ENCODE peak calls at places on chromosomes 12 and 14, in nine cellular contexts. One of them, this sample, is unnamed.

GRCh38 chr12:105774037-105774436 is 364.7 kb downstream of the NUAK1 start:
- DNase-seq in stomach: no peak
- DNase-seq in CD8-positive, alpha-beta memory T cell: no peak
- DNase-seq in CD8-positive, alpha-beta T cell: no peak
- DNase-seq in mammary epithelial cell: no peak
- DNase-seq in tibial nerve: no peak
- DNase-seq in ovary: no peak
- DNase-seq in uterus: no peak
- DNase-seq in substantia nigra: no peak
- DNase-seq in this sample: no peak

GRCh38 chr12:42190376-42190775 is 45.7 kb upstream of the GXYLT1 start:
- DNase-seq in substantia nigra: no peak
- DNase-seq in tibial nerve: no peak
- DNase-seq in stomach: no peak
- DNase-seq in CD8-positive, alpha-beta memory T cell: no peak
- DNase-seq in uterus: no peak
- DNase-seq in ovary: no peak
- DNase-seq in mammary epithelial cell: no peak
- DNase-seq in CD8-positive, alpha-beta T cell: no peak
- DNase-seq in this sample: no peak

GRCh38 chr12:3115078-3115477 is 37.9 kb downstream of the TSPAN9 start:
- DNase-seq in tibial nerve: no peak
- DNase-seq in uterus: no peak
- DNase-seq in CD8-positive, alpha-beta memory T cell: no peak
- DNase-seq in stomach: no peak
- DNase-seq in CD8-positive, alpha-beta T cell: no peak
- DNase-seq in ovary: no peak
- DNase-seq in substantia nigra: no peak
- DNase-seq in mammary epithelial cell: no peak
- DNase-seq in this sample: no peak

GRCh38 chr12:132941336-132941954 is 14.7 kb downstream of the ZNF605 start:
- DNase-seq in mammary epithelial cell: no peak
- DNase-seq in substantia nigra: no peak
- DNase-seq in CD8-positive, alpha-beta memory T cell: no peak
- DNase-seq in CD8-positive, alpha-beta T cell: no peak
- DNase-seq in ovary: no peak
- DNase-seq in stomach: no peak
- DNase-seq in tibial nerve: no peak
- DNase-seq in uterus: no peak
- DNase-seq in this sample: no peak

GRCh38 chr12:75809745-75810144 is 221.8 kb downstream of the PHLDA1 start:
- DNase-seq in tibial nerve: no peak
- DNase-seq in CD8-positive, alpha-beta T cell: no peak
- DNase-seq in uterus: no peak
- DNase-seq in ovary: no peak
- DNase-seq in stomach: no peak
- DNase-seq in mammary epithelial cell: no peak
- DNase-seq in CD8-positive, alpha-beta memory T cell: no peak
- DNase-seq in substantia nigra: no peak
- DNase-seq in this sample: no peak

GRCh38 chr12:13887774-13888388 is 93.5 kb downstream of the GRIN2B start:
- DNase-seq in mammary epithelial cell: no peak
- DNase-seq in uterus: no peak
- DNase-seq in CD8-positive, alpha-beta memory T cell: no peak
- DNase-seq in tibial nerve: no peak
- DNase-seq in substantia nigra: no peak
- DNase-seq in stomach: no peak
- DNase-seq in ovary: no peak
- DNase-seq in CD8-positive, alpha-beta T cell: no peak
- DNase-seq in this sample: no peak

GRCh38 chr12:41476499-41476898 is 288.4 kb downstream of the PDZRN4 start:
- DNase-seq in uterus: no peak
- DNase-seq in CD8-positive, alpha-beta memory T cell: no peak
- DNase-seq in tibial nerve: no peak
- DNase-seq in ovary: no peak
- DNase-seq in substantia nigra: no peak
- DNase-seq in stomach: no peak
- DNase-seq in mammary epithelial cell: no peak
- DNase-seq in CD8-positive, alpha-beta T cell: no peak
- DNase-seq in this sample: no peak

GRCh38 chr12:106960443-106960842 is 4.7 kb downstream of the TMEM263 start:
- DNase-seq in substantia nigra: no peak
- DNase-seq in tibial nerve: no peak
- DNase-seq in CD8-positive, alpha-beta memory T cell: no peak
- DNase-seq in CD8-positive, alpha-beta T cell: no peak
- DNase-seq in ovary: no peak
- DNase-seq in stomach: no peak
- DNase-seq in mammary epithelial cell: no peak
- DNase-seq in uterus: no peak
- DNase-seq in this sample: no peak

GRCh38 chr14:83594874-83595273 is 1935.1 kb upstream of the FLRT2 start:
- DNase-seq in uterus: no peak
- DNase-seq in CD8-positive, alpha-beta memory T cell: no peak
- DNase-seq in mammary epithelial cell: no peak
- DNase-seq in CD8-positive, alpha-beta T cell: no peak
- DNase-seq in tibial nerve: no peak
- DNase-seq in ovary: no peak
- DNase-seq in substantia nigra: no peak
- DNase-seq in stomach: no peak
- DNase-seq in this sample: no peak

GRCh38 chr14:30541318-30541717 is 17.6 kb upstream of the G2E3 start:
- DNase-seq in substantia nigra: no peak
- DNase-seq in uterus: no peak
- DNase-seq in stomach: no peak
- DNase-seq in CD8-positive, alpha-beta T cell: no peak
- DNase-seq in tibial nerve: no peak
- DNase-seq in mammary epithelial cell: peak
- DNase-seq in ovary: no peak
- DNase-seq in CD8-positive, alpha-beta memory T cell: no peak
- DNase-seq in this sample: no peak

GRCh38 chr12:9806714-9807113 is 20.6 kb upstream of the KLRF1 start:
- DNase-seq in uterus: no peak
- DNase-seq in CD8-positive, alpha-beta T cell: no peak
- DNase-seq in CD8-positive, alpha-beta memory T cell: no peak
- DNase-seq in substantia nigra: no peak
- DNase-seq in ovary: no peak
- DNase-seq in tibial nerve: no peak
- DNase-seq in stomach: no peak
- DNase-seq in mammary epithelial cell: no peak
- DNase-seq in this sample: no peak

GRCh38 chr14:87492556-87492955 is 500.4 kb downstream of the GALC start:
- DNase-seq in ovary: no peak
- DNase-seq in mammary epithelial cell: no peak
- DNase-seq in CD8-positive, alpha-beta T cell: no peak
- DNase-seq in tibial nerve: no peak
- DNase-seq in substantia nigra: no peak
- DNase-seq in CD8-positive, alpha-beta memory T cell: no peak
- DNase-seq in stomach: no peak
- DNase-seq in uterus: no peak
- DNase-seq in this sample: no peak

GRCh38 chr14:22475381-22475780 is 113.6 kb downstream of the DAD1 start:
- DNase-seq in tibial nerve: no peak
- DNase-seq in CD8-positive, alpha-beta memory T cell: no peak
- DNase-seq in substantia nigra: no peak
- DNase-seq in ovary: no peak
- DNase-seq in uterus: no peak
- DNase-seq in mammary epithelial cell: no peak
- DNase-seq in stomach: no peak
- DNase-seq in CD8-positive, alpha-beta T cell: no peak
- DNase-seq in this sample: no peak

GRCh38 chr14:99578541-99579044 is 25.4 kb downstream of the CCDC85C start:
- DNase-seq in tibial nerve: no peak
- DNase-seq in CD8-positive, alpha-beta memory T cell: no peak
- DNase-seq in mammary epithelial cell: no peak
- DNase-seq in substantia nigra: no peak
- DNase-seq in ovary: no peak
- DNase-seq in stomach: no peak
- DNase-seq in uterus: peak
- DNase-seq in CD8-positive, alpha-beta T cell: no peak
- DNase-seq in this sample: no peak

GRCh38 chr12:122981036-122981471 is 573 bp downstream of the ARL6IP4 start:
- DNase-seq in CD8-positive, alpha-beta memory T cell: no peak
- DNase-seq in uterus: no peak
- DNase-seq in stomach: no peak
- DNase-seq in tibial nerve: no peak
- DNase-seq in mammary epithelial cell: no peak
- DNase-seq in substantia nigra: no peak
- DNase-seq in ovary: no peak
- DNase-seq in CD8-positive, alpha-beta T cell: no peak
- DNase-seq in this sample: no peak

GRCh38 chr14:91125271-91125661 is 11.4 kb downstream of the DGLUCY start:
- DNase-seq in substantia nigra: no peak
- DNase-seq in ovary: no peak
- DNase-seq in tibial nerve: no peak
- DNase-seq in uterus: no peak
- DNase-seq in CD8-positive, alpha-beta memory T cell: no peak
- DNase-seq in CD8-positive, alpha-beta T cell: no peak
- DNase-seq in mammary epithelial cell: no peak
- DNase-seq in stomach: no peak
- DNase-seq in this sample: no peak

GRCh38 chr12:94231718-94232117 is 83.3 kb downstream of the PLXNC1 start:
- DNase-seq in stomach: no peak
- DNase-seq in substantia nigra: no peak
- DNase-seq in CD8-positive, alpha-beta memory T cell: no peak
- DNase-seq in tibial nerve: no peak
- DNase-seq in uterus: no peak
- DNase-seq in ovary: no peak
- DNase-seq in mammary epithelial cell: no peak
- DNase-seq in CD8-positive, alpha-beta T cell: no peak
- DNase-seq in this sample: no peak

GRCh38 chr12:104534162-104534856 is 77.6 kb downstream of the CHST11 start:
- DNase-seq in mammary epithelial cell: no peak
- DNase-seq in CD8-positive, alpha-beta memory T cell: no peak
- DNase-seq in tibial nerve: no peak
- DNase-seq in stomach: no peak
- DNase-seq in CD8-positive, alpha-beta T cell: no peak
- DNase-seq in ovary: no peak
- DNase-seq in uterus: no peak
- DNase-seq in substantia nigra: no peak
- DNase-seq in this sample: no peak

GRCh38 chr12:1360812-1361211 is 233.6 kb downstream of the FBXL14 start:
- DNase-seq in mammary epithelial cell: peak
- DNase-seq in CD8-positive, alpha-beta T cell: no peak
- DNase-seq in ovary: no peak
- DNase-seq in tibial nerve: no peak
- DNase-seq in CD8-positive, alpha-beta memory T cell: no peak
- DNase-seq in stomach: no peak
- DNase-seq in uterus: no peak
- DNase-seq in substantia nigra: no peak
- DNase-seq in this sample: no peak

GRCh38 chr14:103578401-103579075 is 15.8 kb downstream of the COA8 start:
- DNase-seq in ovary: no peak
- DNase-seq in stomach: no peak
- DNase-seq in tibial nerve: no peak
- DNase-seq in CD8-positive, alpha-beta memory T cell: no peak
- DNase-seq in substantia nigra: no peak
- DNase-seq in CD8-positive, alpha-beta T cell: no peak
- DNase-seq in mammary epithelial cell: no peak
- DNase-seq in uterus: no peak
- DNase-seq in this sample: no peak

DNA sequence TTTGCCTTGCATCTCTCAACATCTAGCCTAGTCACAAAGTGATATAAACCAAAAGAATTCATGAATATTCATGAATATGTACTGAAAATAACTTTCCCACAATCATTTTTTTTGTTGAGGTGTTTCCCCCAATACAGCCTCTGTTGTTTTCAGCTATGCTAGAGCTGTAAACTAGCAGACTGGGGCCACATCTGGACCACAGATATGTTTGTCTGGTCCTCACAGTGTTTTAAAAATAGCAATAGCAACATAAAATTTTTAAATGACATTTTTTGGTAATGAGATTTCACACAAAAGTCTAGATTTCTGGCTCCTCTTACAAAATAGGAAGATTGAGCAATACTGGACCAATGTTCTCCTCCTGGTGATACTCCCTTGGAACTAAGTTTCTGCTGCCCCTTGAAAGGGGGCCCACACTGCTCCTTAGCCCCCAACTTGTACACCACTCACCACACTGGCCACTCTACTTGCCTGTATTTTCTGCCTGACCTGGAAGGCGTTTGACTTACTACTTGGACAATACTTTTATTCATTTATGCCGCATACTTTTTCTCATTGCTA is 81.2 kb downstream of the BMP4 start:
- DNase-seq in uterus: peak
- DNase-seq in CD8-positive, alpha-beta memory T cell: no peak
- DNase-seq in CD8-positive, alpha-beta T cell: no peak
- DNase-seq in mammary epithelial cell: no peak
- DNase-seq in ovary: no peak
- DNase-seq in substantia nigra: no peak
- DNase-seq in tibial nerve: no peak
- DNase-seq in stomach: no peak
- DNase-seq in this sample: no peak
- H3K27ac ChIP-seq in uterus: peak
- H3K27ac ChIP-seq in CD8-positive, alpha-beta memory T cell: no peak
- H3K27ac ChIP-seq in CD8-positive, alpha-beta T cell: no peak
- H3K27ac ChIP-seq in mammary epithelial cell: no peak
- H3K27ac ChIP-seq in ovary: no peak
- H3K27ac ChIP-seq in substantia nigra: no peak
- H3K27ac ChIP-seq in tibial nerve: no peak
- H3K27ac ChIP-seq in stomach: no peak
- H3K27ac ChIP-seq in this sample: no peak

DNA sequence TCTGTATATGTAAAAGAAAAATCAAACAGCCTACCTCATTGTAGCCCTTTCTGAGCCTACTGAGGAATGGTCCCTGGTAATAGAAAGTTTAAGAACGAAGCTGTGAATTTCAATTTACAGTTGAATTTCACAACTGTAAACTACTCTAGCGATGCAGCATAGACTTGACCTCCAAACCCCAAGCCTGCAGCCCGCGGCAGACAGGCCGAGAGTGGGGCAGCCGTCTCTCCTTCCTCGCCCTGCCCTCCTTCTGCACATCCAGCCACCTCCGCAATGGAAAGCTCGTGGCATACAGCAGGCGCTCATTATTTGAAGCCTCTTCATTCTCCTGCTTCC is 15.3 kb downstream of the RNASE2 start:
- DNase-seq in CD8-positive, alpha-beta memory T cell: no peak
- DNase-seq in ovary: no peak
- DNase-seq in uterus: no peak
- DNase-seq in mammary epithelial cell: no peak
- DNase-seq in CD8-positive, alpha-beta T cell: no peak
- DNase-seq in tibial nerve: no peak
- DNase-seq in substantia nigra: no peak
- DNase-seq in stomach: no peak
- DNase-seq in this sample: no peak
- H3K27ac ChIP-seq in CD8-positive, alpha-beta memory T cell: no peak
- H3K27ac ChIP-seq in ovary: peak
- H3K27ac ChIP-seq in uterus: peak
- H3K27ac ChIP-seq in mammary epithelial cell: no peak
- H3K27ac ChIP-seq in CD8-positive, alpha-beta T cell: no peak
- H3K27ac ChIP-seq in tibial nerve: peak
- H3K27ac ChIP-seq in substantia nigra: peak
- H3K27ac ChIP-seq in stomach: peak
- H3K27ac ChIP-seq in this sample: peak

GRCh38 chr12:57236224-57236924 is 6.9 kb downstream of the SHMT2 start:
- DNase-seq in CD8-positive, alpha-beta memory T cell: no peak
- DNase-seq in stomach: no peak
- DNase-seq in CD8-positive, alpha-beta T cell: no peak
- DNase-seq in mammary epithelial cell: no peak
- DNase-seq in ovary: peak
- DNase-seq in uterus: no peak
- DNase-seq in tibial nerve: no peak
- DNase-seq in substantia nigra: no peak
- DNase-seq in this sample: no peak
- H3K27ac ChIP-seq in CD8-positive, alpha-beta memory T cell: no peak
- H3K27ac ChIP-seq in stomach: peak
- H3K27ac ChIP-seq in CD8-positive, alpha-beta T cell: no peak
- H3K27ac ChIP-seq in mammary epithelial cell: no peak
- H3K27ac ChIP-seq in ovary: no peak
- H3K27ac ChIP-seq in uterus: no peak
- H3K27ac ChIP-seq in tibial nerve: peak
- H3K27ac ChIP-seq in substantia nigra: no peak
- H3K27ac ChIP-seq in this sample: peak

GRCh38 chr12:116718578-116719454 is 19.1 kb downstream of the SPRING1 start:
- DNase-seq in CD8-positive, alpha-beta T cell: no peak
- DNase-seq in ovary: no peak
- DNase-seq in tibial nerve: no peak
- DNase-seq in stomach: no peak
- DNase-seq in uterus: no peak
- DNase-seq in CD8-positive, alpha-beta memory T cell: no peak
- DNase-seq in substantia nigra: no peak
- DNase-seq in mammary epithelial cell: no peak
- DNase-seq in this sample: no peak
- H3K27ac ChIP-seq in CD8-positive, alpha-beta T cell: no peak
- H3K27ac ChIP-seq in ovary: no peak
- H3K27ac ChIP-seq in tibial nerve: no peak
- H3K27ac ChIP-seq in stomach: peak
- H3K27ac ChIP-seq in uterus: peak
- H3K27ac ChIP-seq in CD8-positive, alpha-beta memory T cell: no peak
- H3K27ac ChIP-seq in substantia nigra: no peak
- H3K27ac ChIP-seq in mammary epithelial cell: no peak
- H3K27ac ChIP-seq in this sample: no peak